ENCODE peak calls at places on chromosomes 7 and 10, in eight cellular contexts. One of them, this sample, is unnamed.

GRCh38 chr10:127347202-127347959 is 151.0 kb upstream of the INSYN2A start:
- DNase-seq in naive thymus-derived CD4-positive, alpha-beta T cell: no peak
- DNase-seq in IMR-90: no peak
- DNase-seq in heart right ventricle: no peak
- DNase-seq in tibial artery: no peak
- DNase-seq in colonic mucosa: no peak
- DNase-seq in esophagus squamous epithelium: no peak
- DNase-seq in CD8-positive, alpha-beta memory T cell: no peak
- DNase-seq in this sample: no peak

GRCh38 chr7:93025389-93025788 is 92.4 kb downstream of the SAMD9 start:
- DNase-seq in heart right ventricle: no peak
- DNase-seq in tibial artery: no peak
- DNase-seq in CD8-positive, alpha-beta memory T cell: no peak
- DNase-seq in IMR-90: no peak
- DNase-seq in colonic mucosa: no peak
- DNase-seq in naive thymus-derived CD4-positive, alpha-beta T cell: no peak
- DNase-seq in esophagus squamous epithelium: no peak
- DNase-seq in this sample: no peak

GRCh38 chr10:126049741-126050140 is 153.4 kb downstream of the FANK1 start:
- DNase-seq in tibial artery: no peak
- DNase-seq in colonic mucosa: no peak
- DNase-seq in esophagus squamous epithelium: no peak
- DNase-seq in CD8-positive, alpha-beta memory T cell: no peak
- DNase-seq in heart right ventricle: peak
- DNase-seq in naive thymus-derived CD4-positive, alpha-beta T cell: no peak
- DNase-seq in IMR-90: peak
- DNase-seq in this sample: no peak

GRCh38 chr7:64883113-64883905 is 19.8 kb upstream of the ZNF273 start:
- DNase-seq in esophagus squamous epithelium: no peak
- DNase-seq in colonic mucosa: peak
- DNase-seq in heart right ventricle: no peak
- DNase-seq in tibial artery: no peak
- DNase-seq in naive thymus-derived CD4-positive, alpha-beta T cell: no peak
- DNase-seq in CD8-positive, alpha-beta memory T cell: no peak
- DNase-seq in IMR-90: no peak
- DNase-seq in this sample: no peak

GRCh38 chr10:82319046-82319445 is 444.1 kb downstream of the NRG3 start:
- DNase-seq in tibial artery: no peak
- DNase-seq in heart right ventricle: no peak
- DNase-seq in CD8-positive, alpha-beta memory T cell: no peak
- DNase-seq in colonic mucosa: no peak
- DNase-seq in naive thymus-derived CD4-positive, alpha-beta T cell: no peak
- DNase-seq in esophagus squamous epithelium: no peak
- DNase-seq in IMR-90: no peak
- DNase-seq in this sample: no peak

GRCh38 chr10:94138391-94138790 is 144.7 kb downstream of the PLCE1 start:
- DNase-seq in tibial artery: no peak
- DNase-seq in IMR-90: peak
- DNase-seq in heart right ventricle: no peak
- DNase-seq in CD8-positive, alpha-beta memory T cell: no peak
- DNase-seq in esophagus squamous epithelium: no peak
- DNase-seq in colonic mucosa: no peak
- DNase-seq in naive thymus-derived CD4-positive, alpha-beta T cell: no peak
- DNase-seq in this sample: no peak

GRCh38 chr10:17059197-17059688 is 70.4 kb downstream of the CUBN start:
- DNase-seq in CD8-positive, alpha-beta memory T cell: no peak
- DNase-seq in naive thymus-derived CD4-positive, alpha-beta T cell: no peak
- DNase-seq in esophagus squamous epithelium: no peak
- DNase-seq in heart right ventricle: no peak
- DNase-seq in IMR-90: peak
- DNase-seq in colonic mucosa: no peak
- DNase-seq in tibial artery: no peak
- DNase-seq in this sample: no peak

GRCh38 chr7:66837007-66837406 is 84.0 kb upstream of the TMEM248 start:
- DNase-seq in tibial artery: no peak
- DNase-seq in heart right ventricle: no peak
- DNase-seq in IMR-90: peak
- DNase-seq in naive thymus-derived CD4-positive, alpha-beta T cell: peak
- DNase-seq in colonic mucosa: peak
- DNase-seq in esophagus squamous epithelium: no peak
- DNase-seq in CD8-positive, alpha-beta memory T cell: no peak
- DNase-seq in this sample: no peak

GRCh38 chr10:82310839-82311238 is 435.8 kb downstream of the NRG3 start:
- DNase-seq in heart right ventricle: no peak
- DNase-seq in CD8-positive, alpha-beta memory T cell: no peak
- DNase-seq in tibial artery: no peak
- DNase-seq in naive thymus-derived CD4-positive, alpha-beta T cell: no peak
- DNase-seq in esophagus squamous epithelium: no peak
- DNase-seq in IMR-90: no peak
- DNase-seq in colonic mucosa: no peak
- DNase-seq in this sample: no peak

GRCh38 chr10:110671788-110672579 is 27.8 kb downstream of the RBM20 start:
- DNase-seq in esophagus squamous epithelium: peak
- DNase-seq in colonic mucosa: peak
- DNase-seq in IMR-90: peak
- DNase-seq in heart right ventricle: peak
- DNase-seq in tibial artery: peak
- DNase-seq in CD8-positive, alpha-beta memory T cell: peak
- DNase-seq in naive thymus-derived CD4-positive, alpha-beta T cell: peak
- DNase-seq in this sample: peak
- H3K27ac ChIP-seq in esophagus squamous epithelium: no peak
- H3K27ac ChIP-seq in colonic mucosa: no peak
- H3K27ac ChIP-seq in IMR-90: peak
- H3K27ac ChIP-seq in heart right ventricle: peak
- H3K27ac ChIP-seq in tibial artery: peak
- H3K27ac ChIP-seq in CD8-positive, alpha-beta memory T cell: peak
- H3K27ac ChIP-seq in naive thymus-derived CD4-positive, alpha-beta T cell: peak
- H3K27ac ChIP-seq in this sample: peak

DNA sequence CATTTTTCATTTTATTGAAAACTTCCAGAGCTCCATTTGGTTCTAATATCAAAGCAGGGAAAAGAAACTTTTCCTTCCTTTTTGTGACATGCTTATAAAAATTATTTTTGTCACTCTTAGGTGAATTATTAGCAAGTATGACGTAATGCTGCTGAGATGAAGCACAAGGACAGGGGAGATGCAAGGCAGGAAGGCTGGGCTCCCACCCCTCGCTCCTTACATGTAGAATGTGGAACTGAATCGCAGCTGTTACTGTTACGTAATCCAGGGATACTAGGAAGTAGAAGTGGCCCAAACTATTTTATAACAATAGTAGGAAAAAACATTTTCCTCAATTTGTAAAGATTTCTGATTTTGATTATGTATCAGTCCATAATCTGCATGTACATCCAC is 17.1 kb upstream of the GTPBP4 start:
- DNase-seq in CD8-positive, alpha-beta memory T cell: no peak
- DNase-seq in IMR-90: peak
- DNase-seq in tibial artery: peak
- DNase-seq in heart right ventricle: no peak
- DNase-seq in colonic mucosa: no peak
- DNase-seq in esophagus squamous epithelium: no peak
- DNase-seq in naive thymus-derived CD4-positive, alpha-beta T cell: no peak
- DNase-seq in this sample: peak
- H3K27ac ChIP-seq in CD8-positive, alpha-beta memory T cell: no peak
- H3K27ac ChIP-seq in IMR-90: no peak
- H3K27ac ChIP-seq in tibial artery: no peak
- H3K27ac ChIP-seq in heart right ventricle: no peak
- H3K27ac ChIP-seq in colonic mucosa: no peak
- H3K27ac ChIP-seq in esophagus squamous epithelium: no peak
- H3K27ac ChIP-seq in naive thymus-derived CD4-positive, alpha-beta T cell: no peak
- H3K27ac ChIP-seq in this sample: no peak

GRCh38 chr10:77874872-77875271 is 51.7 kb downstream of the DLG5 start:
- DNase-seq in esophagus squamous epithelium: no peak
- DNase-seq in heart right ventricle: no peak
- DNase-seq in colonic mucosa: no peak
- DNase-seq in IMR-90: no peak
- DNase-seq in tibial artery: no peak
- DNase-seq in naive thymus-derived CD4-positive, alpha-beta T cell: no peak
- DNase-seq in CD8-positive, alpha-beta memory T cell: no peak
- DNase-seq in this sample: no peak
- H3K27ac ChIP-seq in esophagus squamous epithelium: peak
- H3K27ac ChIP-seq in heart right ventricle: no peak
- H3K27ac ChIP-seq in colonic mucosa: no peak
- H3K27ac ChIP-seq in IMR-90: no peak
- H3K27ac ChIP-seq in tibial artery: no peak
- H3K27ac ChIP-seq in naive thymus-derived CD4-positive, alpha-beta T cell: no peak
- H3K27ac ChIP-seq in CD8-positive, alpha-beta memory T cell: no peak
- H3K27ac ChIP-seq in this sample: peak

DNA sequence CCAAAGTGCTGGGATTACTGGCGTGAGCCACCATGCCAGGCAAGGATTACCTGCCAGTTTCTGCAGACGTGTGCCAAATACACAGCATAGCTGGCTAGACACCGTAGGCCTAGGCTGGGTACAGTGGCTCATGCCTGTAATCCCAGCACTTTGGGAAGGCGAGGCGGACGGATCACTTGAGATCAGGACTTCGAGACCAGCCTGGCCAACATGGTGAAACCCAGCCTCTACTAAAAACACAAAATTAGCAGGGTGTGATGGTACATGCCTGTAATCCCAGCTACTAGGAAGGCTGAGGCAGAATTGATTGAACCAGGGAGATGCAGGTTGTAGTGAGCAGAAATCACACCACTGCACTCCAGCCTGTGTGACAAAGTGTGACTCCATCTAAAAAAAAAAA is 868 bp downstream of the RFC2 start:
- DNase-seq in naive thymus-derived CD4-positive, alpha-beta T cell: no peak
- DNase-seq in heart right ventricle: no peak
- DNase-seq in esophagus squamous epithelium: no peak
- DNase-seq in CD8-positive, alpha-beta memory T cell: no peak
- DNase-seq in colonic mucosa: no peak
- DNase-seq in tibial artery: no peak
- DNase-seq in IMR-90: no peak
- DNase-seq in this sample: no peak
- H3K27ac ChIP-seq in naive thymus-derived CD4-positive, alpha-beta T cell: peak
- H3K27ac ChIP-seq in heart right ventricle: no peak
- H3K27ac ChIP-seq in esophagus squamous epithelium: peak
- H3K27ac ChIP-seq in CD8-positive, alpha-beta memory T cell: peak
- H3K27ac ChIP-seq in colonic mucosa: no peak
- H3K27ac ChIP-seq in tibial artery: peak
- H3K27ac ChIP-seq in IMR-90: peak
- H3K27ac ChIP-seq in this sample: no peak

GRCh38 chr7:26399309-26399610 is 107.6 kb downstream of the SNX10 start:
- DNase-seq in colonic mucosa: no peak
- DNase-seq in heart right ventricle: peak
- DNase-seq in tibial artery: peak
- DNase-seq in IMR-90: peak
- DNase-seq in esophagus squamous epithelium: no peak
- DNase-seq in CD8-positive, alpha-beta memory T cell: no peak
- DNase-seq in naive thymus-derived CD4-positive, alpha-beta T cell: no peak
- DNase-seq in this sample: no peak
- H3K27ac ChIP-seq in colonic mucosa: peak
- H3K27ac ChIP-seq in heart right ventricle: peak
- H3K27ac ChIP-seq in tibial artery: no peak
- H3K27ac ChIP-seq in IMR-90: no peak
- H3K27ac ChIP-seq in esophagus squamous epithelium: no peak
- H3K27ac ChIP-seq in CD8-positive, alpha-beta memory T cell: no peak
- H3K27ac ChIP-seq in naive thymus-derived CD4-positive, alpha-beta T cell: no peak
- H3K27ac ChIP-seq in this sample: peak

GRCh38 chr10:14040787-14041631 is 289.7 kb downstream of the FRMD4A start:
- DNase-seq in colonic mucosa: no peak
- DNase-seq in tibial artery: no peak
- DNase-seq in heart right ventricle: no peak
- DNase-seq in naive thymus-derived CD4-positive, alpha-beta T cell: no peak
- DNase-seq in IMR-90: no peak
- DNase-seq in esophagus squamous epithelium: no peak
- DNase-seq in CD8-positive, alpha-beta memory T cell: no peak
- DNase-seq in this sample: no peak
- H3K27ac ChIP-seq in colonic mucosa: no peak
- H3K27ac ChIP-seq in tibial artery: peak
- H3K27ac ChIP-seq in heart right ventricle: peak
- H3K27ac ChIP-seq in naive thymus-derived CD4-positive, alpha-beta T cell: no peak
- H3K27ac ChIP-seq in IMR-90: peak
- H3K27ac ChIP-seq in esophagus squamous epithelium: peak
- H3K27ac ChIP-seq in CD8-positive, alpha-beta memory T cell: no peak
- H3K27ac ChIP-seq in this sample: no peak

DNA sequence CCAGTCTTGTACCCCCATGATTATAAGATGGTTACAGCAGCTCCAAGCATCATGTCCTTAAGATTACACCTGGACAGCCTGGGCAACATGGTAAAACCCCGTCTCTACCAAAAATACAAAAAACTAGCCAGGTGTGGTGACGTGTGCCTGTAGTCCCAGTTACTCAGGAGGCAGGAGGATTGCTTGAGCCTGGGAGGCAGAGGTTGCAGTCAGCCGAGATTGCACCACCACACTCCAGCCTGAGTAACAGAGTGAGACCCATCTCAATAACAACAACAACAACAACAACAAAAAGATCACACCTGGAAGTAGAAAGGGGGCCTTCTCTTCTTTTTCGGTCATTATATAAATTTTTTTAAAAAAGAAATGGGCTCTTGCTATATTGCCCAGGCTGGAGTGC is 4.9 kb upstream of the ENTPD7 start:
- DNase-seq in esophagus squamous epithelium: no peak
- DNase-seq in IMR-90: no peak
- DNase-seq in CD8-positive, alpha-beta memory T cell: no peak
- DNase-seq in heart right ventricle: no peak
- DNase-seq in tibial artery: no peak
- DNase-seq in colonic mucosa: no peak
- DNase-seq in naive thymus-derived CD4-positive, alpha-beta T cell: no peak
- DNase-seq in this sample: no peak
- H3K27ac ChIP-seq in esophagus squamous epithelium: peak
- H3K27ac ChIP-seq in IMR-90: no peak
- H3K27ac ChIP-seq in CD8-positive, alpha-beta memory T cell: no peak
- H3K27ac ChIP-seq in heart right ventricle: no peak
- H3K27ac ChIP-seq in tibial artery: no peak
- H3K27ac ChIP-seq in colonic mucosa: no peak
- H3K27ac ChIP-seq in naive thymus-derived CD4-positive, alpha-beta T cell: no peak
- H3K27ac ChIP-seq in this sample: no peak

This sample was measured in substantia nigra.